ENCODE peak calls at places on chromosome 7, in four cellular contexts. I is ascending aorta, P is kidney epithelial cell, D is heart left ventricle. B is an unnamed sample.

GRCh38 chr7:5692845-5693278 is 88.6 kb downstream of the RNF216 start:
- DNase-seq in I (no peak), P (no peak), D (no peak), B (no peak)

GRCh38 chr7:7208524-7208923 is 26.2 kb downstream of the C1GALT1 start:
- DNase-seq in I (no peak), D (no peak), P (no peak), B (no peak)

GRCh38 chr7:19701471-19701870 is 7.4 kb downstream of the POLR1F start:
- DNase-seq in D (no peak), P (no peak), I (no peak), B (no peak)

GRCh38 chr7:43764807-43765491 is 6.5 kb downstream of the BLVRA start:
- DNase-seq in D (no peak), I (no peak), P (peak), B (no peak)

GRCh38 chr7:142581341-142581740 is 167.9 kb upstream of the PRSS1 start:
- DNase-seq in I (no peak), P (no peak), D (no peak), B (no peak)

GRCh38 chr7:111126987-111127386 is 36.1 kb downstream of the LRRN3 start:
- DNase-seq in I (no peak), D (no peak), P (no peak), B (no peak)

GRCh38 chr7:27435461-27435860 is 192.9 kb downstream of the EVX1 start:
- DNase-seq in D (no peak), I (no peak), P (no peak), B (no peak)

GRCh38 chr7:146661929-146662328 is 545.3 kb downstream of the CNTNAP2 start:
- DNase-seq in I (no peak), D (no peak), P (no peak), B (no peak)

GRCh38 chr7:6423942-6424701 is 23.6 kb downstream of the DAGLB start:
- DNase-seq in D (no peak), P (no peak), I (no peak), B (no peak)

GRCh38 chr7:158541330-158542010 is 46.2 kb downstream of the PTPRN2 start:
- DNase-seq in D (peak), P (no peak), I (no peak), B (no peak)

GRCh38 chr7:5423844-5424688 is 432 bp upstream of the TNRC18 start:
- DNase-seq in I (peak), P (peak), D (peak), B (peak)